ENCODE peak calls at places on chromosomes 16 and 17, in four cellular contexts. Y, F, C and N are unnamed samples.

GRCh38 chr17:65170839-65171238 is 33.7 kb downstream of the RGS9 start:
- DNase-seq in Y (peak), C (no peak), F (peak), N (peak)

GRCh38 chr17:64024781-64025731 is 4.6 kb upstream of the ICAM2 start:
- DNase-seq in F (no peak), Y (no peak), C (no peak), N (no peak)

GRCh38 chr17:68196394-68197090 is 51.3 kb upstream of the AMZ2 start:
- DNase-seq in Y (no peak), F (no peak), C (no peak), N (no peak)

GRCh38 chr17:4747847-4748246 is 8.1 kb upstream of the CXCL16 start:
- DNase-seq in C (no peak), Y (no peak), F (no peak), N (no peak)

GRCh38 chr16:2836646-2837508 is 6.8 kb downstream of the ZG16B start:
- DNase-seq in F (no peak), Y (no peak), C (no peak), N (no peak)

GRCh38 chr16:2692948-2693651 is 10.8 kb downstream of the KCTD5 start:
- DNase-seq in Y (no peak), F (peak), C (no peak), N (no peak)

GRCh38 chr17:72407336-72408121 is 286.7 kb downstream of the SOX9 start:
- DNase-seq in Y (peak), C (no peak), F (peak), N (no peak)

GRCh38 chr16:23423496-23424049 is 29.4 kb downstream of the COG7 start:
- DNase-seq in C (peak), Y (peak), F (peak), N (peak)

GRCh38 chr17:41919840-41920579 is 1.3 kb upstream of the ACLY start:
- DNase-seq in C (no peak), Y (peak), F (no peak), N (no peak)

GRCh38 chr16:24493859-24494258 is 45.5 kb upstream of the RBBP6 start:
- DNase-seq in Y (peak), F (no peak), C (no peak), N (no peak)

GRCh38 chr17:17919169-17920107 is 52.8 kb downstream of the TOM1L2 start:
- DNase-seq in Y (peak), C (peak), F (peak), N (peak)

GRCh38 chr16:65121870-65122723 is at the start of gene CDH11:
- DNase-seq in Y (no peak), F (peak), C (peak), N (no peak)

DNA sequence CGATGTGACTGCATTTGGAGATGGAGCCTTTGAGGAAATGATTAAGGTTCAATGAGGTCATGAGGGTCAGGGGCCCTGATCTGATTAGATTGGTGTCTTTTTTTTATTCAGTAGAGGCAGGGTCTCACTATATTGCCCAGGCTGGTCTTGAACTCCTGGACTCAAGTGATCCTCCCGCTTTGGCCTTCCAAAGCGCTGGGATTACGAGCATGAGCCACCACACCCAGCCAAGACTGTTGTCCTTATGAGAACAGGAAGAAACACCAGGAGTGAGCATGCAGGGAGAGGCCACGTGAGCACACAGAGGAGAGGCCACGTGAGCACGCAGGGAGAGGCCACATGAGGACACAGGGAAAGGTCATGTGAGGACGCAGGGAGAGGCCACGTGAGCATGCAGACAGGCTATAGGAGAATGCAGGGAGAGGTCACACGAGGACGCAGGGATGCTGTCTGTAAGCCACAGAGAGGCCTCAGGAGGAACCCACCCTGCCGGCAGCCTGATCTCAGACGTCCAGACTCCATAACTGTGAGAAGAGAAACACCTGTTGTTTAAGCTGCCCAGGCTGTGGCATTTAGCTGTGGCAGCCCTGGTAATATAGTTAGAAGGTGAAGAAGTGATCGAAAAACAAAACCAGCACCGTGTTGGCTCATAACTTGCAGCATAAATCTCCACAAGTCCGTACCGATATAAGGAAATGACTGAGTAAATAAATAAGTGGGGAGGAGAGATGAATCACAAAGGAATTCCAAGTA is 14.5 kb upstream of the CSNK1D start:
- DNase-seq in F (peak), C (no peak), Y (peak), N (peak)
- TF ChIP-seq EP300 in F (no peak), C (no peak), Y (peak), N (peak)

DNA sequence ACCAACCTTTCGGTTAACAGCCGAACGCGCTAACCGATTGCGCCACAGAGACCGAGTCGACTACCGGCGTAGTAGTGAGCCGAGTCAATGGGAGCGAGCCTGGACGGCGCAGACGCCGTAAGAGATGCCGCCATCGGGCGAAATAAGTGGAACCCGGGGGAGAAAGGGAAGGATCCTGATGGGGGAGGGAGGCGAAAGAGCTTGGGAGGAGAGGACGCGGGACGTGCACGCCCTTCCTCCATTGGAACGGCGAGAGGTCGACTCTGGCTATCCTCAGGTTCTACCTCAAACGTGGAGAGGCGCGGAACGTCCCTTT is 780 bp upstream of the PSMB3 start:
- DNase-seq in F (peak), Y (peak), C (peak), N (peak)
- TF ChIP-seq EP300 in F (no peak), Y (no peak), C (no peak), N (no peak)

DNA sequence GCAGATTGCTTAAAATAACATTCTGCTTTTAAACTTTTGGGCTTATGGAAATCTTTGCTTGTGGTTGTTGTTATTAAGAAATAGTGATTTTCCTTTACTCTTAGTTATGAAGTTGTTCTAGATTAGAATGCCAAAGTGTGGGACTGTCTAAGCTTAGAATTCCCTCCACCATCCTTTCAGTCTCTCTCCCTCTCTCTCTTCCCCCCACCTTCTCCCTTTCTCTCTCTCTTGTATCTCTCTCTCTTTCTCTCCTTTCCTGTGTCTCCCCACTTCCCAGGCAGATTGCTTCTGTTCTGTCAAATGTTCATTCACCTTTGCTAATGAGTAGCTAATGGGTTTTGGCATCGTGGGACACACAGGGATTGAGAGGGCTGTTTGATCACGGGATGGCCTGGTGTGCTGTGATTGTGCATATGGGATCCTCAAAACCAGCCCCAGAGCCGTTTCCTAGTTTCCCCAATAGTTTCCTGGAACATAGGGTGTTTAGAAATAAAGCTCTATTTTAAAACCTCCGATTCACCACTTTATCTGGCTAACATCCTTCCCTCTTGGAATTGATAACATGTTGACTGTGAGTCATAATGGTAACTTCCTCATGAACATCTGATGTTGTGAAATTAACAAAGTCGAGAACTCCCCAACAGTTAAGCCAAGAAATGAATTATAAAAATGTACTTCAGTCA is 502.6 kb downstream of the TMEM114 start:
- DNase-seq in Y (no peak), C (no peak), F (no peak), N (no peak)
- TF ChIP-seq EP300 in Y (no peak), C (no peak), F (no peak), N (no peak)

DNA sequence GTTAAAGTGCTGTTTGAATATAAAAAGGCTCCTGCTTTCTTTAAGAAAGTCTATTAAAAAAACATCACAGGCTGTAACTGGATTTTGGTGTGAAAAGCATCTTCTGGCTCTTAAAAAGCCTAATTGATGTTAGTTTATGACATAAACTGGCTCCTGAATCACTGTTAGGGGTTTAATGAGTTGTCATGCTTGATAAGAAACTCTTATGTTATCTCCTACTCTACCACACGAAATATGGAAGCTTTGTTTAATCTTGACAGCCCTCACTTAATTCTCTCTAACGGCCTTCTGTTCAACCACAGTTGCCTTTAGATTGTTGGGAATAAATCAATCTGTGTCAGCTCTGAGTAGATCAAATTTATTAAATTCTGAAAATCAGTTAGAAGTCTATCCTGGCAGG is 51.5 kb downstream of the CPPED1 start:
- DNase-seq in C (no peak), F (no peak), Y (no peak), N (no peak)
- TF ChIP-seq EP300 in C (no peak), F (no peak), Y (no peak), N (no peak)

GRCh38 chr16:30526823-30527634 is 663 bp upstream of the ZNF768 start:
- DNase-seq in Y (peak), C (peak), F (peak), N (peak)
- TF ChIP-seq EP300 in Y (no peak), C (peak), F (no peak), N (no peak)

GRCh38 chr16:28211758-28212531 is at the start of gene XPO6:
- DNase-seq in Y (peak), F (peak), C (peak), N (peak)
- TF ChIP-seq EP300 in Y (no peak), F (no peak), C (peak), N (peak)

GRCh38 chr17:57092171-57092570 is 7.1 kb downstream of the AKAP1 start:
- DNase-seq in Y (no peak), C (no peak), F (no peak), N (no peak)
- TF ChIP-seq EP300 in Y (no peak), C (no peak), F (peak), N (no peak)